ENCODE peak calls at places on chromosomes 7 and 10, in nine cellular contexts. B is left ventricle myocardium superior; K is activated CD8-positive, alpha-beta memory T cell treated with anti-CD3 and anti-CD28 coated beads, Interleukin-2, amount 10 ng/mL, durations not matched to agents 7 days and 5 days; C is naive thymus-derived CD8-positive, alpha-beta T cell; Z is stimulated activated naive B cell treated with anti-CD40 and anti-IgM and Interleukin-4, amounts not matched to agents 10 μg/mL and 1 μg/mL and 100 μg/mL, for 72 hours; Q is upper lobe of right lung; V is Panc1; W is stimulated activated effector memory CD8-positive, alpha-beta T cell treated with anti-CD3 and anti-CD28 coated beads, Interleukin-12 subunit alpha, Interleukin-12 subunit beta, amount 100 ng/mL, for 72 hours; P is Right ventricle myocardium superior. X is an unnamed sample.

GRCh38 chr10:119775529-119775928 is 49.7 kb downstream of the INPP5F start:
- ATAC-seq in W (no peak), V (no peak), C (no peak), Q (no peak), K (no peak), Z (no peak), P (no peak), B (no peak), X (no peak)

GRCh38 chr10:27558612-27559020 is 54.5 kb downstream of the RAB18 start:
- ATAC-seq in B (peak; percentile 92), Z (peak; percentile 71), K (peak; percentile 49), V (peak; percentile 70), C (no peak), P (peak; percentile 94), W (peak; percentile 55), Q (peak; percentile 81), X (peak; percentile 68)

GRCh38 chr7:50359995-50360925 is 55.7 kb downstream of the IKZF1 start:
- ATAC-seq in V (no peak), Z (peak; percentile 23), B (peak; percentile 12), Q (no peak), W (peak; percentile 86), C (peak; percentile 92), P (no peak), K (peak; percentile 74), X (no peak)

GRCh38 chr7:69736411-69736810 is 138.1 kb downstream of the AUTS2 start:
- ATAC-seq in W (no peak), P (no peak), Z (no peak), V (no peak), Q (no peak), K (no peak), C (no peak), B (no peak), X (no peak)

GRCh38 chr10:6204341-6205191 is 1.8 kb downstream of the PFKFB3 start:
- ATAC-seq in W (no peak), P (no peak), Z (no peak), Q (peak; percentile 7), V (no peak), K (no peak), C (no peak), B (no peak), X (no peak)

GRCh38 chr7:119270045-119270464 is 1002.9 kb upstream of the KCND2 start:
- ATAC-seq in Z (peak; percentile 78), B (no peak), Q (peak; percentile 93), C (no peak), W (peak; percentile 51), K (peak; percentile 60), P (no peak), V (peak; percentile 90), X (no peak)

GRCh38 chr7:32500922-32501341 is 5.6 kb downstream of the AVL9 start:
- ATAC-seq in C (no peak), Q (peak; percentile 67), P (no peak), V (no peak), B (peak; percentile 36), W (peak; percentile 61), Z (peak; percentile 80), K (peak; percentile 35), X (no peak)

GRCh38 chr7:27581119-27581518 is 81.6 kb downstream of the HIBADH start:
- ATAC-seq in C (no peak), W (no peak), V (no peak), P (no peak), Z (no peak), K (no peak), B (no peak), Q (peak; percentile 33), X (no peak)

GRCh38 chr10:50469288-50469687 is 154.5 kb downstream of the SGMS1 start:
- ATAC-seq in B (peak; percentile 17), Q (no peak), C (no peak), K (no peak), W (no peak), P (no peak), V (no peak), Z (no peak), X (no peak)

GRCh38 chr10:106957825-106958581 is 206.5 kb downstream of the SORCS1 start:
- ATAC-seq in P (peak; percentile 67), K (no peak), V (no peak), Q (peak; percentile 59), C (no peak), B (peak; percentile 68), W (no peak), Z (peak; percentile 80), X (peak; percentile 44)

GRCh38 chr7:35248576-35249536 is 5.0 kb downstream of the TBX20 start:
- ATAC-seq in Z (no peak), W (no peak), C (no peak), P (peak; percentile 26), Q (no peak), V (no peak), K (no peak), B (peak; percentile 25), X (no peak)

GRCh38 chr10:133306941-133307379 is 1.7 kb downstream of the TUBGCP2 start:
- ATAC-seq in V (no peak), W (no peak), B (no peak), K (no peak), Z (no peak), C (no peak), P (no peak), Q (no peak), X (no peak)

GRCh38 chr7:37694208-37695080 is 10.9 kb downstream of the GPR141 start:
- ATAC-seq in V (no peak), P (peak; percentile 55), Z (no peak), K (no peak), W (no peak), Q (peak; percentile 82), C (no peak), B (peak; percentile 52), X (no peak)

GRCh38 chr10:121169406-121169805 is 318.2 kb downstream of the WDR11 start:
- ATAC-seq in K (no peak), P (no peak), Z (no peak), Q (no peak), W (no peak), C (no peak), B (no peak), V (no peak), X (no peak)

GRCh38 chr7:82740246-82740848 is 296.8 kb upstream of the CACNA2D1 start:
- ATAC-seq in P (no peak), V (no peak), C (no peak), Q (peak; percentile 45), K (no peak), W (no peak), B (no peak), Z (no peak), X (no peak)

GRCh38 chr10:4704034-4704545 is 121.9 kb upstream of the AKR1E2 start:
- ATAC-seq in K (peak; percentile 39), V (peak; percentile 100), C (no peak), Q (peak; percentile 85), B (peak; percentile 94), P (peak; percentile 89), Z (peak; percentile 75), W (peak; percentile 64), X (peak; percentile 46)

GRCh38 chr10:112763916-112764520 is 186.0 kb upstream of the TCF7L2 start:
- ATAC-seq in V (no peak), C (no peak), P (no peak), Q (no peak), K (no peak), W (no peak), B (no peak), Z (no peak), X (no peak)

GRCh38 chr7:121504478-121504877 is 108.4 kb upstream of the FAM3C start:
- ATAC-seq in W (no peak), B (no peak), Z (no peak), C (no peak), K (no peak), Q (no peak), V (no peak), P (no peak), X (peak; percentile 65)

GRCh38 chr10:113221756-113222168 is 271.7 kb downstream of the TCF7L2 start:
- ATAC-seq in C (no peak), V (no peak), P (no peak), W (no peak), Z (no peak), K (no peak), B (no peak), Q (no peak), X (no peak)

GRCh38 chr7:48307041-48307714 is 135.9 kb downstream of the ABCA13 start:
- ATAC-seq in Z (no peak), W (no peak), P (no peak), C (no peak), B (no peak), K (no peak), Q (no peak), V (no peak), X (no peak)

GRCh38 chr7:41907444-41907843 is 204.6 kb upstream of the INHBA start:
- ATAC-seq in V (no peak), B (no peak), P (no peak), Z (peak; percentile 59), W (no peak), Q (no peak), K (no peak), C (no peak), X (no peak)

GRCh38 chr10:133132711-133133291 is 27.2 kb upstream of the KNDC1 start:
- ATAC-seq in W (peak; percentile 9), P (no peak), V (peak; percentile 39), C (no peak), K (no peak), Z (no peak), B (no peak), Q (no peak), X (no peak)

X was measured in gastroesophageal sphincter.